ENCODE peak calls at places on chromosomes 13 and 19, in seven cellular contexts. One of them, this sample, is unnamed.

GRCh38 chr19:16033136-16033530 is 43.2 kb upstream of the TPM4 start:
- DNase-seq in iPS-NIHi11: no peak
- DNase-seq in HFFc6: no peak
- DNase-seq in nephron progenitor cell: no peak
- DNase-seq in Peyer's patch: peak
- DNase-seq in neural crest cell: no peak
- DNase-seq in T-cell: no peak
- DNase-seq in this sample: no peak

GRCh38 chr13:94617389-94618000 is 15.8 kb downstream of the GPR180 start:
- DNase-seq in iPS-NIHi11: no peak
- DNase-seq in HFFc6: no peak
- DNase-seq in nephron progenitor cell: no peak
- DNase-seq in Peyer's patch: no peak
- DNase-seq in neural crest cell: no peak
- DNase-seq in T-cell: no peak
- DNase-seq in this sample: no peak

GRCh38 chr13:114128624-114129522 is 3.5 kb downstream of the RASA3 start:
- DNase-seq in iPS-NIHi11: no peak
- DNase-seq in HFFc6: peak
- DNase-seq in nephron progenitor cell: no peak
- DNase-seq in Peyer's patch: peak
- DNase-seq in neural crest cell: no peak
- DNase-seq in T-cell: peak
- DNase-seq in this sample: peak

GRCh38 chr13:34344761-34345600 is 527.0 kb downstream of the RFC3 start:
- DNase-seq in iPS-NIHi11: no peak
- DNase-seq in HFFc6: no peak
- DNase-seq in nephron progenitor cell: no peak
- DNase-seq in Peyer's patch: no peak
- DNase-seq in neural crest cell: no peak
- DNase-seq in T-cell: no peak
- DNase-seq in this sample: no peak

GRCh38 chr19:18975011-18975410 is 34.0 kb upstream of the HOMER3 start:
- DNase-seq in iPS-NIHi11: no peak
- DNase-seq in HFFc6: peak
- DNase-seq in nephron progenitor cell: no peak
- DNase-seq in Peyer's patch: no peak
- DNase-seq in neural crest cell: no peak
- DNase-seq in T-cell: no peak
- DNase-seq in this sample: no peak

GRCh38 chr13:30752991-30753616 is 17.8 kb downstream of the ALOX5AP start:
- DNase-seq in iPS-NIHi11: no peak
- DNase-seq in HFFc6: no peak
- DNase-seq in nephron progenitor cell: no peak
- DNase-seq in Peyer's patch: no peak
- DNase-seq in neural crest cell: no peak
- DNase-seq in T-cell: no peak
- DNase-seq in this sample: no peak

GRCh38 chr13:72820156-72820897 is 38.4 kb downstream of the PIBF1 start:
- DNase-seq in iPS-NIHi11: no peak
- DNase-seq in HFFc6: peak
- DNase-seq in nephron progenitor cell: no peak
- DNase-seq in Peyer's patch: no peak
- DNase-seq in neural crest cell: no peak
- DNase-seq in T-cell: no peak
- DNase-seq in this sample: peak

GRCh38 chr13:30354481-30355404 is 47.4 kb upstream of the KATNAL1 start:
- DNase-seq in iPS-NIHi11: no peak
- DNase-seq in HFFc6: no peak
- DNase-seq in nephron progenitor cell: no peak
- DNase-seq in Peyer's patch: no peak
- DNase-seq in neural crest cell: no peak
- DNase-seq in T-cell: no peak
- DNase-seq in this sample: no peak

GRCh38 chr13:113952983-113953520 is 20.8 kb downstream of the C13orf46 start:
- DNase-seq in iPS-NIHi11: no peak
- DNase-seq in HFFc6: no peak
- DNase-seq in nephron progenitor cell: no peak
- DNase-seq in Peyer's patch: no peak
- DNase-seq in neural crest cell: no peak
- DNase-seq in T-cell: no peak
- DNase-seq in this sample: no peak

GRCh38 chr13:76822691-76823267 is 63.4 kb downstream of the KCTD12 start:
- DNase-seq in iPS-NIHi11: no peak
- DNase-seq in HFFc6: peak
- DNase-seq in nephron progenitor cell: no peak
- DNase-seq in Peyer's patch: no peak
- DNase-seq in neural crest cell: no peak
- DNase-seq in T-cell: no peak
- DNase-seq in this sample: peak

GRCh38 chr13:38898481-38898880 is 92.2 kb downstream of the STOML3 start:
- DNase-seq in iPS-NIHi11: no peak
- DNase-seq in HFFc6: no peak
- DNase-seq in nephron progenitor cell: no peak
- DNase-seq in Peyer's patch: no peak
- DNase-seq in neural crest cell: no peak
- DNase-seq in T-cell: no peak
- DNase-seq in this sample: no peak

GRCh38 chr13:78601124-78601885 is 2.0 kb downstream of the POU4F1 start:
- DNase-seq in iPS-NIHi11: no peak
- DNase-seq in HFFc6: no peak
- DNase-seq in nephron progenitor cell: no peak
- DNase-seq in Peyer's patch: no peak
- DNase-seq in neural crest cell: no peak
- DNase-seq in T-cell: no peak
- DNase-seq in this sample: no peak

GRCh38 chr13:112859817-112860190 is 109.2 kb upstream of the MCF2L start:
- DNase-seq in iPS-NIHi11: no peak
- DNase-seq in HFFc6: no peak
- DNase-seq in nephron progenitor cell: no peak
- DNase-seq in Peyer's patch: peak
- DNase-seq in neural crest cell: no peak
- DNase-seq in T-cell: no peak
- DNase-seq in this sample: peak

GRCh38 chr13:40060318-40061007 is 405.0 kb downstream of the COG6 start:
- DNase-seq in iPS-NIHi11: no peak
- DNase-seq in HFFc6: no peak
- DNase-seq in nephron progenitor cell: no peak
- DNase-seq in Peyer's patch: no peak
- DNase-seq in neural crest cell: no peak
- DNase-seq in T-cell: no peak
- DNase-seq in this sample: peak

GRCh38 chr19:30070198-30070969 is 128.3 kb downstream of the URI1 start:
- DNase-seq in iPS-NIHi11: no peak
- DNase-seq in HFFc6: no peak
- DNase-seq in nephron progenitor cell: no peak
- DNase-seq in Peyer's patch: peak
- DNase-seq in neural crest cell: no peak
- DNase-seq in T-cell: no peak
- DNase-seq in this sample: no peak

GRCh38 chr13:77516342-77516789 is 19.1 kb upstream of the SCEL start:
- DNase-seq in iPS-NIHi11: no peak
- DNase-seq in HFFc6: peak
- DNase-seq in nephron progenitor cell: no peak
- DNase-seq in Peyer's patch: no peak
- DNase-seq in neural crest cell: no peak
- DNase-seq in T-cell: no peak
- DNase-seq in this sample: peak

GRCh38 chr13:84844473-84844872 is 954.7 kb downstream of the SLITRK6 start:
- DNase-seq in iPS-NIHi11: no peak
- DNase-seq in HFFc6: peak
- DNase-seq in nephron progenitor cell: no peak
- DNase-seq in Peyer's patch: no peak
- DNase-seq in neural crest cell: no peak
- DNase-seq in T-cell: no peak
- DNase-seq in this sample: peak

GRCh38 chr13:113656015-113656588 is 1.9 kb downstream of the ATP4B start:
- DNase-seq in iPS-NIHi11: no peak
- DNase-seq in HFFc6: no peak
- DNase-seq in nephron progenitor cell: no peak
- DNase-seq in Peyer's patch: peak
- DNase-seq in neural crest cell: no peak
- DNase-seq in T-cell: no peak
- DNase-seq in this sample: no peak

GRCh38 chr19:21693399-21693798 is 74.0 kb downstream of the ZNF100 start:
- DNase-seq in iPS-NIHi11: no peak
- DNase-seq in HFFc6: no peak
- DNase-seq in nephron progenitor cell: no peak
- DNase-seq in Peyer's patch: no peak
- DNase-seq in neural crest cell: no peak
- DNase-seq in T-cell: no peak
- DNase-seq in this sample: no peak

GRCh38 chr13:61277088-61277487 is 138.6 kb downstream of the PCDH20 start:
- DNase-seq in iPS-NIHi11: no peak
- DNase-seq in HFFc6: no peak
- DNase-seq in nephron progenitor cell: no peak
- DNase-seq in Peyer's patch: no peak
- DNase-seq in neural crest cell: no peak
- DNase-seq in T-cell: no peak
- DNase-seq in this sample: no peak

GRCh38 chr13:108427355-108427754 is 157.8 kb downstream of the TNFSF13B start:
- DNase-seq in iPS-NIHi11: no peak
- DNase-seq in HFFc6: no peak
- DNase-seq in nephron progenitor cell: no peak
- DNase-seq in Peyer's patch: no peak
- DNase-seq in neural crest cell: no peak
- DNase-seq in T-cell: no peak
- DNase-seq in this sample: no peak

GRCh38 chr13:104608280-104608679 is 1542.1 kb upstream of the SLC10A2 start:
- DNase-seq in iPS-NIHi11: no peak
- DNase-seq in HFFc6: no peak
- DNase-seq in nephron progenitor cell: no peak
- DNase-seq in Peyer's patch: no peak
- DNase-seq in neural crest cell: no peak
- DNase-seq in T-cell: no peak
- DNase-seq in this sample: no peak

GRCh38 chr13:24630851-24631341 is 49.3 kb upstream of the ATP12A start:
- DNase-seq in iPS-NIHi11: no peak
- DNase-seq in HFFc6: no peak
- DNase-seq in nephron progenitor cell: no peak
- DNase-seq in Peyer's patch: peak
- DNase-seq in neural crest cell: no peak
- DNase-seq in T-cell: no peak
- DNase-seq in this sample: peak

GRCh38 chr13:32001769-32002168 is 29.8 kb upstream of the FRY start:
- DNase-seq in iPS-NIHi11: no peak
- DNase-seq in HFFc6: no peak
- DNase-seq in nephron progenitor cell: no peak
- DNase-seq in Peyer's patch: no peak
- DNase-seq in neural crest cell: no peak
- DNase-seq in T-cell: no peak
- DNase-seq in this sample: no peak

GRCh38 chr13:91539458-91540156 is 141.2 kb downstream of the GPC5 start:
- DNase-seq in iPS-NIHi11: no peak
- DNase-seq in HFFc6: no peak
- DNase-seq in nephron progenitor cell: no peak
- DNase-seq in Peyer's patch: no peak
- DNase-seq in neural crest cell: no peak
- DNase-seq in T-cell: no peak
- DNase-seq in this sample: no peak

GRCh38 chr19:33301011-33301899 is 1.1 kb downstream of the CEBPA start:
- DNase-seq in iPS-NIHi11: peak
- DNase-seq in HFFc6: no peak
- DNase-seq in nephron progenitor cell: peak
- DNase-seq in Peyer's patch: peak
- DNase-seq in neural crest cell: no peak
- DNase-seq in T-cell: no peak
- DNase-seq in this sample: no peak

GRCh38 chr13:97224544-97225324 is 2.6 kb downstream of the MBNL2 start:
- DNase-seq in iPS-NIHi11: no peak
- DNase-seq in HFFc6: no peak
- DNase-seq in nephron progenitor cell: no peak
- DNase-seq in Peyer's patch: peak
- DNase-seq in neural crest cell: no peak
- DNase-seq in T-cell: peak
- DNase-seq in this sample: no peak

GRCh38 chr13:37453246-37453645 is 145.3 kb downstream of the POSTN start:
- DNase-seq in iPS-NIHi11: no peak
- DNase-seq in HFFc6: no peak
- DNase-seq in nephron progenitor cell: no peak
- DNase-seq in Peyer's patch: no peak
- DNase-seq in neural crest cell: no peak
- DNase-seq in T-cell: no peak
- DNase-seq in this sample: peak

GRCh38 chr19:47598407-47599349 is 10.3 kb upstream of the BICRA start:
- DNase-seq in iPS-NIHi11: peak
- DNase-seq in HFFc6: peak
- DNase-seq in nephron progenitor cell: no peak
- DNase-seq in Peyer's patch: peak
- DNase-seq in neural crest cell: no peak
- DNase-seq in T-cell: no peak
- DNase-seq in this sample: peak

GRCh38 chr13:72637561-72637960 is 89.9 kb downstream of the MZT1 start:
- DNase-seq in iPS-NIHi11: peak
- DNase-seq in HFFc6: no peak
- DNase-seq in nephron progenitor cell: no peak
- DNase-seq in Peyer's patch: no peak
- DNase-seq in neural crest cell: no peak
- DNase-seq in T-cell: no peak
- DNase-seq in this sample: no peak

GRCh38 chr19:42989851-42990250 is 36.4 kb downstream of the PSG11 start:
- DNase-seq in iPS-NIHi11: no peak
- DNase-seq in HFFc6: no peak
- DNase-seq in nephron progenitor cell: no peak
- DNase-seq in Peyer's patch: no peak
- DNase-seq in neural crest cell: no peak
- DNase-seq in T-cell: no peak
- DNase-seq in this sample: no peak

GRCh38 chr19:45455707-45456499 is 11.9 kb upstream of the FOSB start:
- DNase-seq in iPS-NIHi11: peak
- DNase-seq in HFFc6: peak
- DNase-seq in nephron progenitor cell: peak
- DNase-seq in Peyer's patch: peak
- DNase-seq in neural crest cell: no peak
- DNase-seq in T-cell: peak
- DNase-seq in this sample: peak

GRCh38 chr19:18833141-18833476 is 1.4 kb downstream of the UPF1 start:
- DNase-seq in iPS-NIHi11: no peak
- DNase-seq in HFFc6: no peak
- DNase-seq in nephron progenitor cell: no peak
- DNase-seq in Peyer's patch: no peak
- DNase-seq in neural crest cell: no peak
- DNase-seq in T-cell: no peak
- DNase-seq in this sample: no peak

GRCh38 chr13:98576963-98577822 is at the start of gene STK24:
- DNase-seq in iPS-NIHi11: peak
- DNase-seq in HFFc6: peak
- DNase-seq in nephron progenitor cell: peak
- DNase-seq in Peyer's patch: peak
- DNase-seq in neural crest cell: peak
- DNase-seq in T-cell: peak
- DNase-seq in this sample: peak

GRCh38 chr13:20828540-20829364 is 55.0 kb upstream of the EEF1AKMT1 start:
- DNase-seq in iPS-NIHi11: peak
- DNase-seq in HFFc6: peak
- DNase-seq in nephron progenitor cell: peak
- DNase-seq in Peyer's patch: no peak
- DNase-seq in neural crest cell: peak
- DNase-seq in T-cell: no peak
- DNase-seq in this sample: peak

GRCh38 chr19:19040417-19040816 is 7.0 kb downstream of the ARMC6 start:
- DNase-seq in iPS-NIHi11: no peak
- DNase-seq in HFFc6: peak
- DNase-seq in nephron progenitor cell: no peak
- DNase-seq in Peyer's patch: peak
- DNase-seq in neural crest cell: no peak
- DNase-seq in T-cell: no peak
- DNase-seq in this sample: no peak

GRCh38 chr13:66994097-66994496 is 236.0 kb downstream of the PCDH9 start:
- DNase-seq in iPS-NIHi11: peak
- DNase-seq in HFFc6: no peak
- DNase-seq in nephron progenitor cell: peak
- DNase-seq in Peyer's patch: peak
- DNase-seq in neural crest cell: peak
- DNase-seq in T-cell: no peak
- DNase-seq in this sample: peak

This sample was measured in A172.